ENCODE peak calls at places on chromosome 22, in ten cellular contexts. P is CD8-positive, alpha-beta T cell; N is PC-3; A is mammary epithelial cell; Y is keratinocyte; H is right atrium auricular region; W is transverse colon; Z is uterus; Q is IMR-90; B is sigmoid colon. D is an unnamed sample.

GRCh38 chr22:40593460-40594273 is 42.9 kb downstream of the MRTFA start:
- DNase-seq in P (no peak), N (no peak), A (no peak), Y (no peak), H (no peak), W (no peak), Z (no peak), Q (no peak), B (no peak), D (no peak)

GRCh38 chr22:26170795-26171194 is 1.5 kb downstream of the SEZ6L start:
- DNase-seq in P (no peak), N (no peak), A (no peak), Y (no peak), H (no peak), W (no peak), Z (no peak), Q (no peak), B (no peak), D (no peak)

GRCh38 chr22:17107547-17107810 is 13.7 kb downstream of the TMEM121B start:
- DNase-seq in P (no peak), N (no peak), A (no peak), Y (no peak), H (no peak), W (no peak), Z (no peak), Q (no peak), B (no peak), D (no peak)

GRCh38 chr22:48141301-48141700 is 1378.9 kb downstream of the TBC1D22A start:
- DNase-seq in P (no peak), N (no peak), A (no peak), Y (no peak), H (peak; percentile 11), W (no peak), Z (no peak), Q (no peak), B (no peak), D (no peak)

GRCh38 chr22:50289942-50290630 is 17.4 kb downstream of the PLXNB2 start:
- DNase-seq in P (no peak), N (no peak), A (no peak), Y (no peak), H (no peak), W (no peak), Z (no peak), Q (no peak), B (no peak), D (no peak)

GRCh38 chr22:25403752-25404471 is 160.6 kb upstream of the GRK3 start:
- DNase-seq in P (no peak), N (peak; percentile 21), A (peak; percentile 21), Y (no peak), H (no peak), W (no peak), Z (no peak), Q (peak; percentile 41), B (peak; percentile 64), D (no peak)

GRCh38 chr22:24554316-24555159 is at the start of gene GUCD1:
- DNase-seq in P (peak; percentile 26), N (peak; percentile 18), A (peak; percentile 36), Y (no peak), H (no peak), W (peak; percentile 52), Z (no peak), Q (peak; percentile 41), B (no peak), D (peak; percentile 32)

GRCh38 chr22:41479671-41480396 is 10.9 kb downstream of the ACO2 start:
- DNase-seq in P (no peak), N (no peak), A (no peak), Y (no peak), H (no peak), W (no peak), Z (no peak), Q (peak; percentile 73), B (no peak), D (peak; percentile 76)

GRCh38 chr22:36386900-36387663 is 685 bp downstream of the MYH9 start:
- DNase-seq in P (peak; percentile 54), N (no peak), A (no peak), Y (no peak), H (no peak), W (peak; percentile 86), Z (peak; percentile 55), Q (no peak), B (peak; percentile 88), D (peak; percentile 84)

GRCh38 chr22:49349181-49349835 is 478.4 kb downstream of the BRD1 start:
- DNase-seq in P (no peak), N (no peak), A (no peak), Y (no peak), H (no peak), W (no peak), Z (no peak), Q (no peak), B (no peak), D (peak; percentile 44)

GRCh38 chr22:25153961-25154685 is 45.5 kb upstream of the CRYBB3 start:
- DNase-seq in P (no peak), N (peak; percentile 69), A (peak; percentile 92), Y (peak; percentile 49), H (peak; percentile 77), W (peak; percentile 80), Z (peak; percentile 25), Q (no peak), B (peak; percentile 94), D (peak; percentile 88)

GRCh38 chr22:36355894-36356293 is 31.9 kb downstream of the MYH9 start:
- DNase-seq in P (no peak), N (no peak), A (no peak), Y (no peak), H (no peak), W (no peak), Z (no peak), Q (no peak), B (no peak), D (no peak)

GRCh38 chr22:43707650-43708049 is 104.5 kb downstream of the EFCAB6 start:
- DNase-seq in P (no peak), N (peak; percentile 62), A (peak; percentile 35), Y (no peak), H (no peak), W (no peak), Z (no peak), Q (no peak), B (no peak), D (no peak)

GRCh38 chr22:46350646-46351045 is 15.1 kb downstream of the TRMU start:
- DNase-seq in P (no peak), N (no peak), A (no peak), Y (no peak), H (no peak), W (no peak), Z (no peak), Q (no peak), B (no peak), D (no peak)

GRCh38 chr22:46349681-46350080 is 14.2 kb downstream of the TRMU start:
- DNase-seq in P (no peak), N (no peak), A (no peak), Y (no peak), H (no peak), W (no peak), Z (no peak), Q (no peak), B (no peak), D (no peak)

GRCh38 chr22:46351131-46351735 is 15.7 kb downstream of the TRMU start:
- DNase-seq in P (no peak), N (no peak), A (no peak), Y (no peak), H (no peak), W (no peak), Z (no peak), Q (no peak), B (no peak), D (no peak)

GRCh38 chr22:46349238-46349637 is 13.7 kb downstream of the TRMU start:
- DNase-seq in P (no peak), N (no peak), A (no peak), Y (no peak), H (no peak), W (no peak), Z (no peak), Q (no peak), B (no peak), D (no peak)

GRCh38 chr22:46350111-46350510 is 14.6 kb downstream of the TRMU start:
- DNase-seq in P (no peak), N (no peak), A (no peak), Y (no peak), H (no peak), W (no peak), Z (no peak), Q (no peak), B (no peak), D (no peak)
- H3K36me3 ChIP-seq in P (peaks cover 67% of the 10 kb centered on the region), N (peaks cover 25% of the 10 kb centered on the region), A (peaks cover 25% of the 10 kb centered on the region), Y (peaks cover 61% of the 10 kb centered on the region), H (peaks cover 80% of the 10 kb centered on the region), W (peaks cover 77% of the 10 kb centered on the region), Z (no peaks in the 10 kb centered on the region), Q (peaks cover 87% of the 10 kb centered on the region), B (peaks cover 50% of the 10 kb centered on the region), D (peaks cover 86% of the 10 kb centered on the region)

GRCh38 chr22:27846248-27846760 is 44.7 kb upstream of the MN1 start:
- DNase-seq in P (no peak), N (no peak), A (no peak), Y (no peak), H (no peak), W (no peak), Z (no peak), Q (no peak), B (no peak), D (no peak)
- H3K4me1 ChIP-seq in P (no peaks in the 10 kb centered on the region), N (no peaks in the 10 kb centered on the region), A (no peaks in the 10 kb centered on the region), Y (no peaks in the 10 kb centered on the region), H (peaks cover 35% of the 10 kb centered on the region), W (no peaks in the 10 kb centered on the region), Z (no peaks in the 10 kb centered on the region), Q (peaks cover 19% of the 10 kb centered on the region), B (peaks cover 42% of the 10 kb centered on the region), D (peaks cover 11% of the 10 kb centered on the region)

GRCh38 chr22:19800306-19800705 is 39.7 kb downstream of the TBX1 start:
- DNase-seq in P (no peak), N (no peak), A (no peak), Y (no peak), H (no peak), W (no peak), Z (no peak), Q (no peak), B (no peak), D (no peak)

GRCh38 chr22:19802881-19803735 is 42.5 kb downstream of the TBX1 start:
- DNase-seq in P (no peak), N (no peak), A (no peak), Y (no peak), H (no peak), W (no peak), Z (no peak), Q (no peak), B (no peak), D (no peak)

GRCh38 chr22:19802001-19802880 is 41.7 kb downstream of the TBX1 start:
- DNase-seq in P (no peak), N (no peak), A (no peak), Y (no peak), H (no peak), W (no peak), Z (no peak), Q (no peak), B (no peak), D (no peak)

GRCh38 chr22:19800761-19801244 is 40.2 kb downstream of the TBX1 start:
- DNase-seq in P (no peak), N (no peak), A (no peak), Y (no peak), H (no peak), W (no peak), Z (no peak), Q (peak; percentile 25), B (peak; percentile 66), D (no peak)

GRCh38 chr22:19801340-19802000 is 40.9 kb downstream of the TBX1 start:
- DNase-seq in P (no peak), N (no peak), A (no peak), Y (no peak), H (no peak), W (no peak), Z (no peak), Q (no peak), B (no peak), D (no peak)
- TF ChIP-seq CTCF in P (no peak), N (peak; percentile 5), A (no peak), Y (no peak), H (no peak), W (no peak), Z (no peak), Q (no peak), B (no peak), D (no peak)

GRCh38 chr22:33315954-33316353 is 257.8 kb upstream of the SYN3 start:
- DNase-seq in P (no peak), N (no peak), A (no peak), Y (no peak), H (no peak), W (no peak), Z (no peak), Q (no peak), B (no peak), D (no peak)
- H3K36me3 ChIP-seq in P (no peaks in the 10 kb centered on the region), N (no peaks in the 10 kb centered on the region), A (no peaks in the 10 kb centered on the region), Y (no peaks in the 10 kb centered on the region), H (peaks cover 31% of the 10 kb centered on the region), W (peaks cover 9% of the 10 kb centered on the region), Z (no peaks in the 10 kb centered on the region), Q (no peaks in the 10 kb centered on the region), B (peaks cover 6% of the 10 kb centered on the region), D (peaks cover 25% of the 10 kb centered on the region)

D was measured in tibial artery.